ENCODE peak calls at places on chromosomes 4 and X, in four cellular contexts. M is adrenal gland, I is suprapubic skin, P is sigmoid colon. N is an unnamed sample. For H3K4me1 and H3K9me3, the result is how much of the 10 kb centered on the place peaks cover.

GRCh38 chr4:128861856-128862518 is 52.5 kb downstream of the JADE1 start:
- DNase-seq in I (no peak), M (no peak), P (no peak), N (no peak)

GRCh38 chr4:185810746-185811508 is 1.1 kb downstream of the SORBS2 start:
- DNase-seq in M (no peak), I (no peak), P (no peak), N (no peak)

GRCh38 chr4:73583661-73584060 is 36.6 kb downstream of the RASSF6 start:
- DNase-seq in M (no peak), I (no peak), P (no peak), N (no peak)

GRCh38 chrX:154733072-154733425 is 17.8 kb downstream of the GAB3 start:
- DNase-seq in M (no peak), I (no peak), P (no peak), N (no peak)

GRCh38 chr4:183722738-183723560 is 63.9 kb downstream of the TRAPPC11 start:
- DNase-seq in P (peak), I (peak), M (peak), N (peak)

GRCh38 chr4:39044364-39044946 is 12.2 kb upstream of the TMEM156 start:
- DNase-seq in I (peak), M (peak), P (peak), N (peak)

GRCh38 chr4:14568356-14568755 is 433.9 kb upstream of the CPEB2 start:
- DNase-seq in M (no peak), P (no peak), I (no peak), N (no peak)

GRCh38 chrX:144896323-144896722 is 351.0 kb upstream of the SPANXN1 start:
- DNase-seq in I (no peak), M (no peak), P (no peak), N (no peak)

GRCh38 chr4:67327245-67327860 is 217.9 kb downstream of the CENPC start:
- DNase-seq in M (peak), I (no peak), P (no peak), N (peak)

GRCh38 chrX:619451-619811 is 11.2 kb upstream of the SHOX start:
- DNase-seq in P (no peak), M (no peak), I (no peak), N (no peak)

GRCh38 chr4:37601527-37601926 is 84.6 kb downstream of the RELL1 start:
- DNase-seq in M (peak), P (no peak), I (no peak), N (peak)

GRCh38 chrX:119228506-119229290 is 7.4 kb upstream of the PGRMC1 start:
- DNase-seq in I (no peak), P (no peak), M (peak), N (no peak)

GRCh38 chrX:37867509-37868153 is 20.3 kb upstream of the DYNLT3 start:
- DNase-seq in I (no peak), M (no peak), P (no peak), N (no peak)

GRCh38 chr4:24775750-24776149 is 19.6 kb upstream of the SOD3 start:
- DNase-seq in I (no peak), M (no peak), P (no peak), N (no peak)

GRCh38 chr4:100348472-100348871 is 158.2 kb upstream of the DDIT4L start:
- DNase-seq in P (no peak), M (no peak), I (no peak), N (no peak)

GRCh38 chr4:99803702-99804101 is 12.9 kb upstream of the DAPP1 start:
- DNase-seq in M (no peak), I (no peak), P (no peak), N (no peak)

GRCh38 chrX:153665726-153666306 is 7.8 kb downstream of the PNCK start:
- DNase-seq in M (no peak), I (peak), P (peak), N (no peak)

GRCh38 chr4:141768954-141769353 is 132.6 kb downstream of the IL15 start:
- DNase-seq in M (no peak), I (no peak), P (no peak), N (no peak)

GRCh38 chr4:76748649-76749048 is 149.3 kb downstream of the SOWAHB start:
- DNase-seq in P (no peak), M (peak), I (no peak), N (peak)

GRCh38 chr4:186942745-186943606 is 219.3 kb upstream of the FAT1 start:
- DNase-seq in P (peak), M (peak), I (no peak), N (peak)

GRCh38 chr4:105605493-105605892 is 53.1 kb downstream of the ARHGEF38 start:
- DNase-seq in P (no peak), I (no peak), M (peak), N (no peak)

GRCh38 chrX:153703036-153703370 is 15.3 kb downstream of the SLC6A8 start:
- DNase-seq in M (peak), P (peak), I (no peak), N (peak)

GRCh38 chrX:2894885-2895292 is 34.2 kb downstream of the ARSD start:
- DNase-seq in P (peak), I (no peak), M (peak), N (peak)

GRCh38 chrX:7330971-7331746 is 183.2 kb upstream of the PUDP start:
- DNase-seq in P (no peak), M (peak), I (no peak), N (no peak)

GRCh38 chr4:3291969-3292570 is 751 bp upstream of the RGS12 start:
- DNase-seq in I (peak), M (peak), P (peak), N (peak)

GRCh38 chr4:3294401-3295241 is 1.8 kb downstream of the RGS12 start:
- DNase-seq in I (no peak), M (no peak), P (no peak), N (no peak)

GRCh38 chr4:3291411-3291968 is 1.3 kb upstream of the RGS12 start:
- DNase-seq in I (no peak), M (peak), P (no peak), N (peak)

GRCh38 chr4:3293410-3294391 is 880 bp downstream of the RGS12 start:
- DNase-seq in P (no peak), I (no peak), M (no peak), N (peak)

DNA sequence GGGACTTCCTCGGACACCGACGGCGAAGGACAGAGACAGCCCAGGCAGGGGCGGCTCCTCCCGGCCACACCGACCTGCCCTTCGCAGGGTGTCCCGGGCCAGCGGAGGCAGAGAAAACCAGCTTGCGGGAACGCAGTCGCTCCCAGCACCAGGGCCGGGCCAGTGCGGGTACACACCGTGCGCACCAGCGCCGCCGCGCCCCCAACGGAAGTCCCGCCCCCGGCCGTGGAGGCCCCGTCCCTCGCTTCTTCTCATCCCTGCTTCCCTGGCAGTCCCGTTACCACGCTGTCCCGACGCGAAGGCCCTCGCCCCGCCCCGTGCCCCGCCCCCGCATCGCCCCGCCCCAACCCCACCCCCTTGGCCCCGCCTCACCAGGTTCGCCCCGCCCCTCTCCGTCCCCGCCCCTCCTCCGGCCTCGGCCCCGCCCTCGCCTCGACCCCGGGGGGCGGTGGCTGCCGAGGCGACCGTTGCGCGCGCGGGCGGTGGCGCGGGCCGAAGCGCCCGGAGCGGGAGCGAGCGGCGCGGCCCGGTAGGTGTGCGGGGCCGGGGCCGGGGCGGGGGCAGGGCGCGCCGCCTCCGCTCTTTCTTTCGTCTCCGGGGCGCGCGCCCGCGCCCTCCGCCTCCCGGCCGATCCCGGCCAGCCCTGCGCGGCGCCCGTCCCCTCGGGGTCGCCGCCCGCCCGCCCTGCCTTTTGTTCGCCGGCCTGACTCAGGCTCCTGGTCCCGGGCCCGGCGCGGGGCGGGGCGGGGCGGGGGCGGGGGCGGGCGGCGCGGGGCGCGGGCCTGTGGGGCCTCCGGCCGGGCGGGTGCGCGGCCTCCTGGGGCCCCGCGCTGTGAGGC is at the start of gene RGS12:
- DNase-seq in P (peak), I (peak), M (peak), N (peak)
- H3K4me1 ChIP-seq in P (under half), I (under half), M (under half), N (under half)

GRCh38 chrX:46325312-46325877 is 219.8 kb downstream of the ZNF674 start:
- DNase-seq in M (peak), P (no peak), I (no peak), N (no peak)
- H3K27ac ChIP-seq in M (peak), P (no peak), I (no peak), N (no peak)

GRCh38 chr4:373062-373839 is 35.6 kb downstream of the ZNF141 start:
- DNase-seq in I (no peak), M (no peak), P (no peak), N (no peak)
- H3K9me3 ChIP-seq in I (half or more), M (half or more), P (half or more), N (under half)

GRCh38 chr4:145784036-145784435 is 104.1 kb downstream of the C4orf51 start:
- DNase-seq in I (no peak), M (no peak), P (no peak), N (no peak)

GRCh38 chr4:145788765-145789164 is 108.8 kb downstream of the C4orf51 start:
- DNase-seq in M (no peak), I (no peak), P (no peak), N (no peak)

GRCh38 chr4:145785391-145786008 is 105.6 kb downstream of the C4orf51 start:
- DNase-seq in P (no peak), I (no peak), M (no peak), N (no peak)

GRCh38 chr4:145786261-145786660 is 106.3 kb downstream of the C4orf51 start:
- DNase-seq in P (no peak), I (no peak), M (no peak), N (no peak)

DNA sequence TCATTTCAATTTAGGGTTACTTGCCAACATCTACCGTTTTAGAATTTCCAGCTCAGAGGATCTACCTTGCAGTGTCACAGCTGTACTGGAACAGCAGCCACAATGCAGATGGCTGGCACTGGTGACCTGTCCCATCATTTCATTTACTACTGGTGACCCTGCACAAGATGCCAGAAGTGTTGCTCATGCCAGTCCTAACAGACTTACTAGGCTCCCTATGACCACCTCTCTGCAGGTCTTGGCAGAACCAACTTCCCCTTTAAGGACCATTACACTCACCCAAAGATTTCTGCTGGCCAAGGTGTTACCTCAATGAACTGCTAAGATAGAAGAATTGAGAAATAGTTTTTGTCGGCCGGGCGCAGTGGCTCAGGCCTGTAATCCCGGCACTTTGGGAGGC is 106.9 kb downstream of the C4orf51 start:
- DNase-seq in I (no peak), P (no peak), M (no peak), N (no peak)
- H3K4me1 ChIP-seq in I (under half), P (under half), M (under half), N (under half)

GRCh38 chr4:36385951-36386561 is 104.6 kb downstream of the DTHD1 start:
- DNase-seq in M (peak), I (no peak), P (no peak), N (no peak)
- H3K27ac ChIP-seq in M (no peak), I (no peak), P (no peak), N (no peak)

N was measured in colonic mucosa.